ENCODE peak calls at places on chromosomes 7 and 10, in nine cellular contexts. One of them, this sample, is unnamed.

GRCh38 chr7:471866-472639 is 47.6 kb downstream of the PDGFA start:
- DNase-seq in astrocyte: peak; percentile 98
- DNase-seq in fibroblast of lung: peak; percentile 98
- DNase-seq in esophagus squamous epithelium: no peak
- DNase-seq in progenitor cell of endocrine pancreas: no peak
- DNase-seq in BJ: peak; percentile 83
- DNase-seq in psoas muscle: peak; percentile 84
- DNase-seq in hepatocyte: peak; percentile 83
- DNase-seq in nephron progenitor cell: peak; percentile 89
- DNase-seq in this sample: peak; percentile 77

GRCh38 chr7:139232377-139232717 is 1.3 kb downstream of the UBN2 start:
- DNase-seq in astrocyte: no peak
- DNase-seq in fibroblast of lung: no peak
- DNase-seq in esophagus squamous epithelium: no peak
- DNase-seq in progenitor cell of endocrine pancreas: no peak
- DNase-seq in BJ: no peak
- DNase-seq in psoas muscle: no peak
- DNase-seq in hepatocyte: no peak
- DNase-seq in nephron progenitor cell: no peak
- DNase-seq in this sample: no peak

GRCh38 chr7:5396999-5397656 is 26.5 kb downstream of the TNRC18 start:
- DNase-seq in astrocyte: peak; percentile 42
- DNase-seq in fibroblast of lung: peak; percentile 53
- DNase-seq in esophagus squamous epithelium: peak; percentile 59
- DNase-seq in progenitor cell of endocrine pancreas: no peak
- DNase-seq in BJ: peak; percentile 56
- DNase-seq in psoas muscle: peak; percentile 85
- DNase-seq in hepatocyte: peak; percentile 63
- DNase-seq in nephron progenitor cell: no peak
- DNase-seq in this sample: no peak

GRCh38 chr10:633279-634245 is 55.9 kb downstream of the DIP2C start:
- DNase-seq in astrocyte: peak; percentile 18
- DNase-seq in fibroblast of lung: no peak
- DNase-seq in esophagus squamous epithelium: no peak
- DNase-seq in progenitor cell of endocrine pancreas: no peak
- DNase-seq in BJ: no peak
- DNase-seq in psoas muscle: no peak
- DNase-seq in hepatocyte: no peak
- DNase-seq in nephron progenitor cell: no peak
- DNase-seq in this sample: no peak

GRCh38 chr10:126309193-126309592 is 79.1 kb downstream of the ADAM12 start:
- DNase-seq in astrocyte: no peak
- DNase-seq in fibroblast of lung: no peak
- DNase-seq in esophagus squamous epithelium: no peak
- DNase-seq in progenitor cell of endocrine pancreas: no peak
- DNase-seq in BJ: no peak
- DNase-seq in psoas muscle: no peak
- DNase-seq in hepatocyte: no peak
- DNase-seq in nephron progenitor cell: no peak
- DNase-seq in this sample: no peak

GRCh38 chr7:130732980-130733865 is 784 bp downstream of the KLF14 start:
- DNase-seq in astrocyte: no peak
- DNase-seq in fibroblast of lung: peak; percentile 5
- DNase-seq in esophagus squamous epithelium: no peak
- DNase-seq in progenitor cell of endocrine pancreas: peak; percentile 45
- DNase-seq in BJ: no peak
- DNase-seq in psoas muscle: peak; percentile 51
- DNase-seq in hepatocyte: peak; percentile 68
- DNase-seq in nephron progenitor cell: no peak
- DNase-seq in this sample: no peak

GRCh38 chr7:37786741-37787569 is 61.4 kb upstream of the NME8 start:
- DNase-seq in astrocyte: no peak
- DNase-seq in fibroblast of lung: no peak
- DNase-seq in esophagus squamous epithelium: no peak
- DNase-seq in progenitor cell of endocrine pancreas: no peak
- DNase-seq in BJ: no peak
- DNase-seq in psoas muscle: no peak
- DNase-seq in hepatocyte: no peak
- DNase-seq in nephron progenitor cell: no peak
- DNase-seq in this sample: no peak

GRCh38 chr7:36686499-36686898 is 37.8 kb downstream of the AOAH start:
- DNase-seq in astrocyte: peak; percentile 59
- DNase-seq in fibroblast of lung: peak; percentile 75
- DNase-seq in esophagus squamous epithelium: no peak
- DNase-seq in progenitor cell of endocrine pancreas: no peak
- DNase-seq in BJ: no peak
- DNase-seq in psoas muscle: no peak
- DNase-seq in hepatocyte: peak; percentile 25
- DNase-seq in nephron progenitor cell: no peak
- DNase-seq in this sample: no peak

GRCh38 chr7:129574487-129574886 is 37.0 kb upstream of the NRF1 start:
- DNase-seq in astrocyte: peak; percentile 86
- DNase-seq in fibroblast of lung: peak; percentile 88
- DNase-seq in esophagus squamous epithelium: no peak
- DNase-seq in progenitor cell of endocrine pancreas: no peak
- DNase-seq in BJ: peak; percentile 55
- DNase-seq in psoas muscle: peak; percentile 27
- DNase-seq in hepatocyte: no peak
- DNase-seq in nephron progenitor cell: no peak
- DNase-seq in this sample: no peak

GRCh38 chr7:129578829-129579228 is 32.7 kb upstream of the NRF1 start:
- DNase-seq in astrocyte: no peak
- DNase-seq in fibroblast of lung: no peak
- DNase-seq in esophagus squamous epithelium: no peak
- DNase-seq in progenitor cell of endocrine pancreas: no peak
- DNase-seq in BJ: no peak
- DNase-seq in psoas muscle: no peak
- DNase-seq in hepatocyte: no peak
- DNase-seq in nephron progenitor cell: no peak
- DNase-seq in this sample: no peak

GRCh38 chr7:129575699-129576098 is 35.8 kb upstream of the NRF1 start:
- DNase-seq in astrocyte: no peak
- DNase-seq in fibroblast of lung: no peak
- DNase-seq in esophagus squamous epithelium: no peak
- DNase-seq in progenitor cell of endocrine pancreas: no peak
- DNase-seq in BJ: no peak
- DNase-seq in psoas muscle: no peak
- DNase-seq in hepatocyte: no peak
- DNase-seq in nephron progenitor cell: no peak
- DNase-seq in this sample: no peak

GRCh38 chr7:129577881-129578462 is 33.5 kb upstream of the NRF1 start:
- DNase-seq in astrocyte: no peak
- DNase-seq in fibroblast of lung: no peak
- DNase-seq in esophagus squamous epithelium: no peak
- DNase-seq in progenitor cell of endocrine pancreas: no peak
- DNase-seq in BJ: no peak
- DNase-seq in psoas muscle: no peak
- DNase-seq in hepatocyte: no peak
- DNase-seq in nephron progenitor cell: no peak
- DNase-seq in this sample: no peak

DNA sequence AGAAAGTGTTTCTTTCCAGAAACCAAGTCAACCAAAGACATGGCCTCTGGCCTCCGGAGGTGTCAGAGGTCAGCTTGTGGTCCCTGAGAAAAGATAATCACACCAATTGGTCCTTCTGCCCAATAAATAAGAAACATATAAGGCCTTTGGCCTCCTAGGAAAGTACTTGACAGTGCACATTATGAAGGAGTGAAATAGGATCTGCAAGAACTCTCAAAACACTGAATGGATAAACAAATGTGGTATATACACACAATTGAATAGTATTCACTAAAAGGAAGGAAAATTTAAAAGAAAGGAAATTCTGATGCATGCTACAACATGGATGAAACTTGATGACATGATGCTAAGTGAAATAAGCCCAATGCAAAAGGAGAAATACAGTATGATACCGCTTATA is 35.4 kb upstream of the NRF1 start:
- DNase-seq in astrocyte: no peak
- DNase-seq in fibroblast of lung: no peak
- DNase-seq in esophagus squamous epithelium: no peak
- DNase-seq in progenitor cell of endocrine pancreas: no peak
- DNase-seq in BJ: no peak
- DNase-seq in psoas muscle: no peak
- DNase-seq in hepatocyte: no peak
- DNase-seq in nephron progenitor cell: no peak
- DNase-seq in this sample: no peak
- TF ChIP-seq CTCF in astrocyte: no peak
- TF ChIP-seq CTCF in fibroblast of lung: no peak
- TF ChIP-seq CTCF in esophagus squamous epithelium: no peak
- TF ChIP-seq CTCF in progenitor cell of endocrine pancreas: no peak
- TF ChIP-seq CTCF in BJ: no peak
- TF ChIP-seq CTCF in psoas muscle: no peak
- TF ChIP-seq CTCF in hepatocyte: no peak
- TF ChIP-seq CTCF in nephron progenitor cell: no peak
- TF ChIP-seq CTCF in this sample: no peak

GRCh38 chr7:114312649-114313048 is 102.0 kb upstream of the FOXP2 start:
- DNase-seq in astrocyte: no peak
- DNase-seq in fibroblast of lung: no peak
- DNase-seq in esophagus squamous epithelium: no peak
- DNase-seq in progenitor cell of endocrine pancreas: no peak
- DNase-seq in BJ: no peak
- DNase-seq in psoas muscle: no peak
- DNase-seq in hepatocyte: peak; percentile 8
- DNase-seq in nephron progenitor cell: no peak
- DNase-seq in this sample: no peak

GRCh38 chr7:114309729-114310128 is 104.9 kb upstream of the FOXP2 start:
- DNase-seq in astrocyte: no peak
- DNase-seq in fibroblast of lung: no peak
- DNase-seq in esophagus squamous epithelium: no peak
- DNase-seq in progenitor cell of endocrine pancreas: no peak
- DNase-seq in BJ: no peak
- DNase-seq in psoas muscle: no peak
- DNase-seq in hepatocyte: no peak
- DNase-seq in nephron progenitor cell: no peak
- DNase-seq in this sample: no peak

DNA sequence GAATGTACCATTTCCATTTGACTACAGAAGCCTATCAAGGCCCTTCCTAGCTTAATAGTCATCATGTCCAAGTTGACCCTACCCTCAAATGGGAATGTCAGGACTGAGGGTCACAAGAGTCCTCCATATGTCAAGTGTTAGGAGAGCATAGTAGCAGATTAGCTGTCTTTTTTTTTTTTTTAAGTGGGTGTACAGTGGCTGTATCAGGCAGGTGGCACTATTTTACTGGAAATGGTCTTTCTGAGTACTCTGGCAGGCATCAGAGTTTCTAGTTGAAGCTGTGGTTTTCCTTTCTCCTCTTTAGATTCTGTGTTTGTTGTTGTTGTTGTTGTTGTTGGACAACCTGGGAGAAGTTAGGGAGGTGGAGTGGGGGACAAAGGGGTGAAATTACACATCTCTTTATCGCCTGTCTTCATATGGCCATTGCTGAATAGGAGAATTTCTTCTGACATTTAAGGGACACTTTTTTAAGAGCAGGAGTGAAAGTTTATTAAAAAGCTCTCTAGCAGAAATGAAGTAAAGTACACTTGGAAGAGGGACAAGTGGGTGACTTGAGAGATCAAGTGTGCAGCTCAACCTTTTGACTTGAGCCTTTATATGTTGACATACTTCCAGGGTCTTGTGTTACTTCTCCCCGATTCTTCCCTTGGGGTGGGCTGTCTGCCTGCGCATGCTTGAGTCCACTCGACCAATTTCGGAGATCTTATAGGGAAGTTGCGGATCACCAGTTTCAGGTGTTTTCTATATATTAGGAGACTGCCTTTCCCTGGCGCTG is 104.1 kb upstream of the FOXP2 start:
- DNase-seq in astrocyte: no peak
- DNase-seq in fibroblast of lung: no peak
- DNase-seq in esophagus squamous epithelium: no peak
- DNase-seq in progenitor cell of endocrine pancreas: no peak
- DNase-seq in BJ: no peak
- DNase-seq in psoas muscle: no peak
- DNase-seq in hepatocyte: no peak
- DNase-seq in nephron progenitor cell: no peak
- DNase-seq in this sample: no peak
- TF ChIP-seq CTCF in astrocyte: no peak
- TF ChIP-seq CTCF in fibroblast of lung: peak; percentile 4
- TF ChIP-seq CTCF in esophagus squamous epithelium: no peak
- TF ChIP-seq CTCF in progenitor cell of endocrine pancreas: no peak
- TF ChIP-seq CTCF in BJ: no peak
- TF ChIP-seq CTCF in psoas muscle: peak; percentile 23
- TF ChIP-seq CTCF in hepatocyte: no peak
- TF ChIP-seq CTCF in nephron progenitor cell: no peak
- TF ChIP-seq CTCF in this sample: no peak

GRCh38 chr10:121169406-121169805 is 318.2 kb downstream of the WDR11 start:
- DNase-seq in astrocyte: no peak
- DNase-seq in fibroblast of lung: no peak
- DNase-seq in esophagus squamous epithelium: no peak
- DNase-seq in progenitor cell of endocrine pancreas: no peak
- DNase-seq in BJ: no peak
- DNase-seq in psoas muscle: no peak
- DNase-seq in hepatocyte: no peak
- DNase-seq in nephron progenitor cell: no peak
- DNase-seq in this sample: no peak

GRCh38 chr10:121165276-121165675 is 314.1 kb downstream of the WDR11 start:
- DNase-seq in astrocyte: peak; percentile 85
- DNase-seq in fibroblast of lung: peak; percentile 87
- DNase-seq in esophagus squamous epithelium: no peak
- DNase-seq in progenitor cell of endocrine pancreas: no peak
- DNase-seq in BJ: no peak
- DNase-seq in psoas muscle: no peak
- DNase-seq in hepatocyte: no peak
- DNase-seq in nephron progenitor cell: no peak
- DNase-seq in this sample: no peak

GRCh38 chr10:121167534-121168243 is 316.5 kb downstream of the WDR11 start:
- DNase-seq in astrocyte: peak; percentile 14
- DNase-seq in fibroblast of lung: peak; percentile 20
- DNase-seq in esophagus squamous epithelium: no peak
- DNase-seq in progenitor cell of endocrine pancreas: no peak
- DNase-seq in BJ: no peak
- DNase-seq in psoas muscle: no peak
- DNase-seq in hepatocyte: no peak
- DNase-seq in nephron progenitor cell: no peak
- DNase-seq in this sample: no peak

GRCh38 chr10:121171825-121172224 is 320.7 kb downstream of the WDR11 start:
- DNase-seq in astrocyte: no peak
- DNase-seq in fibroblast of lung: no peak
- DNase-seq in esophagus squamous epithelium: no peak
- DNase-seq in progenitor cell of endocrine pancreas: no peak
- DNase-seq in BJ: no peak
- DNase-seq in psoas muscle: no peak
- DNase-seq in hepatocyte: no peak
- DNase-seq in nephron progenitor cell: no peak
- DNase-seq in this sample: no peak

GRCh38 chr10:121168513-121169216 is 317.5 kb downstream of the WDR11 start:
- DNase-seq in astrocyte: no peak
- DNase-seq in fibroblast of lung: no peak
- DNase-seq in esophagus squamous epithelium: no peak
- DNase-seq in progenitor cell of endocrine pancreas: no peak
- DNase-seq in BJ: no peak
- DNase-seq in psoas muscle: no peak
- DNase-seq in hepatocyte: no peak
- DNase-seq in nephron progenitor cell: no peak
- DNase-seq in this sample: no peak
- TF ChIP-seq CTCF in astrocyte: no peak
- TF ChIP-seq CTCF in fibroblast of lung: no peak
- TF ChIP-seq CTCF in esophagus squamous epithelium: no peak
- TF ChIP-seq CTCF in progenitor cell of endocrine pancreas: no peak
- TF ChIP-seq CTCF in BJ: no peak
- TF ChIP-seq CTCF in psoas muscle: no peak
- TF ChIP-seq CTCF in hepatocyte: no peak
- TF ChIP-seq CTCF in nephron progenitor cell: no peak
- TF ChIP-seq CTCF in this sample: no peak

GRCh38 chr7:150801242-150801945 is 825 bp downstream of the TMEM176A start:
- DNase-seq in astrocyte: no peak
- DNase-seq in fibroblast of lung: no peak
- DNase-seq in esophagus squamous epithelium: no peak
- DNase-seq in progenitor cell of endocrine pancreas: no peak
- DNase-seq in BJ: no peak
- DNase-seq in psoas muscle: no peak
- DNase-seq in hepatocyte: no peak
- DNase-seq in nephron progenitor cell: no peak
- DNase-seq in this sample: no peak

GRCh38 chr7:150804802-150805201 is 4.2 kb downstream of the TMEM176A start:
- DNase-seq in astrocyte: no peak
- DNase-seq in fibroblast of lung: no peak
- DNase-seq in esophagus squamous epithelium: no peak
- DNase-seq in progenitor cell of endocrine pancreas: no peak
- DNase-seq in BJ: no peak
- DNase-seq in psoas muscle: no peak
- DNase-seq in hepatocyte: no peak
- DNase-seq in nephron progenitor cell: no peak
- DNase-seq in this sample: no peak

GRCh38 chr7:150801946-150802771 is 1.6 kb downstream of the TMEM176A start:
- DNase-seq in astrocyte: no peak
- DNase-seq in fibroblast of lung: no peak
- DNase-seq in esophagus squamous epithelium: no peak
- DNase-seq in progenitor cell of endocrine pancreas: no peak
- DNase-seq in BJ: no peak
- DNase-seq in psoas muscle: no peak
- DNase-seq in hepatocyte: no peak
- DNase-seq in nephron progenitor cell: no peak
- DNase-seq in this sample: no peak

GRCh38 chr7:150805864-150806263 is 5.3 kb downstream of the TMEM176A start:
- DNase-seq in astrocyte: no peak
- DNase-seq in fibroblast of lung: no peak
- DNase-seq in esophagus squamous epithelium: no peak
- DNase-seq in progenitor cell of endocrine pancreas: no peak
- DNase-seq in BJ: no peak
- DNase-seq in psoas muscle: no peak
- DNase-seq in hepatocyte: no peak
- DNase-seq in nephron progenitor cell: no peak
- DNase-seq in this sample: no peak

DNA sequence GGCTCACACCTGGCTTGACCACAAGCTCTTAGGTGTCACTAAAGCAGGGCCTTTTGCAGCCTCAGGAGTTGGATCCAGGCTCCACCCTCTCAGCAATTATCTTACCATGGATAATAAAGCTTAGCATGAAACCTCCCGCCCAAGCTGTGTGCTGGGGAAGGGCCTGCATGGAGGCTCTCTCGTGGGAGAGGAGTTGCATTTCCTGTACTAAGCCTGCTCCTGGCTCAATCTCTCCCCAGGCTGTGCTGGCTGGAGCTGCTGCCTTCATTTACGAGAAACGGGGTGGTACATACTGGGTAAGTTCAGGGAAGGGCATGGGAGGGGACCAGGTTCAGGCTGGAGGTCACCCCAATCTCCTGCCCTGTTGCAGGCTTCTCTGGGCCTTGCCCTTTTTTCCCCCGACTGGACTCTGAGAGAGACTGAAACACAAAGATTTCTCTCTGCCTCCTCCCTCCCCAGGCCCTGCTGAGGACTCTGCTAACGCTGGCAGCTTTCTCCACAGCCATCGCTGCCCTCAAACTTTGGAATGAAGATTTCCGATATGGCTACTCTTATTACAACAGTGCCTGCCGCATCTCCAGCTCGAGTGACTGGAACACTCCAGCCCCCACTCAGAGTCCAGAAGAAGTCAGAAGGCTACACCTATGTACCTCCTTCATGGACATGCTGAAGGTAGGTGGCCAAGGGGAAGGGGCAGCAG is 2.7 kb downstream of the TMEM176A start:
- DNase-seq in astrocyte: no peak
- DNase-seq in fibroblast of lung: no peak
- DNase-seq in esophagus squamous epithelium: no peak
- DNase-seq in progenitor cell of endocrine pancreas: no peak
- DNase-seq in BJ: no peak
- DNase-seq in psoas muscle: no peak
- DNase-seq in hepatocyte: no peak
- DNase-seq in nephron progenitor cell: no peak
- DNase-seq in this sample: no peak
- TF ChIP-seq CTCF in astrocyte: no peak
- TF ChIP-seq CTCF in fibroblast of lung: no peak
- TF ChIP-seq CTCF in esophagus squamous epithelium: no peak
- TF ChIP-seq CTCF in progenitor cell of endocrine pancreas: no peak
- TF ChIP-seq CTCF in BJ: no peak
- TF ChIP-seq CTCF in psoas muscle: no peak
- TF ChIP-seq CTCF in hepatocyte: no peak
- TF ChIP-seq CTCF in nephron progenitor cell: no peak
- TF ChIP-seq CTCF in this sample: no peak